ENCODE peak calls at places on chromosome 16, in four cellular contexts. One of them, this sample, is unnamed.

GRCh38 chr16:70664325-70665112 is 18.2 kb downstream of the IL34 start:
- DNase-seq in kidney epithelial cell: no peak
- DNase-seq in neural progenitor cell: no peak
- DNase-seq in upper lobe of right lung: peak; percentile 58
- DNase-seq in this sample: no peak

GRCh38 chr16:9139965-9140364 is 48.5 kb downstream of the HAPSTR1 start:
- DNase-seq in kidney epithelial cell: no peak
- DNase-seq in neural progenitor cell: peak; percentile 39
- DNase-seq in upper lobe of right lung: peak; percentile 13
- DNase-seq in this sample: no peak

GRCh38 chr16:11278681-11279628 is 2.2 kb downstream of the PRM1 start:
- DNase-seq in upper lobe of right lung: no peak
- DNase-seq in neural progenitor cell: no peak
- DNase-seq in kidney epithelial cell: no peak
- DNase-seq in this sample: no peak

GRCh38 chr16:68564367-68564985 is 25.4 kb downstream of the ZFP90 start:
- DNase-seq in upper lobe of right lung: no peak
- DNase-seq in kidney epithelial cell: no peak
- DNase-seq in neural progenitor cell: peak; percentile 5
- DNase-seq in this sample: no peak

GRCh38 chr16:30122621-30123160 is 329 bp downstream of the MAPK3 start:
- DNase-seq in neural progenitor cell: peak; percentile 77
- DNase-seq in upper lobe of right lung: no peak
- DNase-seq in kidney epithelial cell: no peak
- DNase-seq in this sample: no peak

GRCh38 chr16:4535627-4536108 is 2.9 kb downstream of the CDIP1 start:
- DNase-seq in kidney epithelial cell: no peak
- DNase-seq in upper lobe of right lung: peak; percentile 52
- DNase-seq in neural progenitor cell: no peak
- DNase-seq in this sample: no peak

GRCh38 chr16:79542196-79542859 is 58.2 kb downstream of the MAF start:
- DNase-seq in upper lobe of right lung: no peak
- DNase-seq in kidney epithelial cell: no peak
- DNase-seq in neural progenitor cell: no peak
- DNase-seq in this sample: no peak

GRCh38 chr16:69448470-69449193 is 24.2 kb downstream of the CYB5B start:
- DNase-seq in upper lobe of right lung: no peak
- DNase-seq in neural progenitor cell: no peak
- DNase-seq in kidney epithelial cell: no peak
- DNase-seq in this sample: peak; percentile 56

GRCh38 chr16:57500578-57501111 is 14.4 kb upstream of the DOK4 start:
- DNase-seq in kidney epithelial cell: no peak
- DNase-seq in upper lobe of right lung: no peak
- DNase-seq in neural progenitor cell: no peak
- DNase-seq in this sample: no peak

GRCh38 chr16:70453891-70454220 is 539 bp upstream of the FCSK start:
- DNase-seq in neural progenitor cell: peak; percentile 66
- DNase-seq in upper lobe of right lung: no peak
- DNase-seq in kidney epithelial cell: no peak
- DNase-seq in this sample: no peak

GRCh38 chr16:27550582-27550920 is 607 bp downstream of the KATNIP start:
- DNase-seq in neural progenitor cell: no peak
- DNase-seq in upper lobe of right lung: no peak
- DNase-seq in kidney epithelial cell: no peak
- DNase-seq in this sample: no peak

GRCh38 chr16:57530531-57531252 is 5.7 kb downstream of the CCDC102A start:
- DNase-seq in neural progenitor cell: no peak
- DNase-seq in kidney epithelial cell: no peak
- DNase-seq in upper lobe of right lung: peak; percentile 57
- DNase-seq in this sample: no peak

GRCh38 chr16:69195371-69196029 is 8.5 kb downstream of the SNTB2 start:
- DNase-seq in neural progenitor cell: no peak
- DNase-seq in upper lobe of right lung: no peak
- DNase-seq in kidney epithelial cell: no peak
- DNase-seq in this sample: no peak

GRCh38 chr16:86516618-86517003 is 6.3 kb downstream of the FOXF1 start:
- DNase-seq in kidney epithelial cell: no peak
- DNase-seq in neural progenitor cell: peak; percentile 50
- DNase-seq in upper lobe of right lung: no peak
- DNase-seq in this sample: no peak

GRCh38 chr16:87264634-87265033 is 52.6 kb downstream of the C16orf95 start:
- DNase-seq in neural progenitor cell: no peak
- DNase-seq in kidney epithelial cell: no peak
- DNase-seq in upper lobe of right lung: no peak
- DNase-seq in this sample: no peak

GRCh38 chr16:49631521-49632041 is 224.3 kb downstream of the ZNF423 start:
- DNase-seq in upper lobe of right lung: no peak
- DNase-seq in kidney epithelial cell: no peak
- DNase-seq in neural progenitor cell: no peak
- DNase-seq in this sample: peak; percentile 46

DNA sequence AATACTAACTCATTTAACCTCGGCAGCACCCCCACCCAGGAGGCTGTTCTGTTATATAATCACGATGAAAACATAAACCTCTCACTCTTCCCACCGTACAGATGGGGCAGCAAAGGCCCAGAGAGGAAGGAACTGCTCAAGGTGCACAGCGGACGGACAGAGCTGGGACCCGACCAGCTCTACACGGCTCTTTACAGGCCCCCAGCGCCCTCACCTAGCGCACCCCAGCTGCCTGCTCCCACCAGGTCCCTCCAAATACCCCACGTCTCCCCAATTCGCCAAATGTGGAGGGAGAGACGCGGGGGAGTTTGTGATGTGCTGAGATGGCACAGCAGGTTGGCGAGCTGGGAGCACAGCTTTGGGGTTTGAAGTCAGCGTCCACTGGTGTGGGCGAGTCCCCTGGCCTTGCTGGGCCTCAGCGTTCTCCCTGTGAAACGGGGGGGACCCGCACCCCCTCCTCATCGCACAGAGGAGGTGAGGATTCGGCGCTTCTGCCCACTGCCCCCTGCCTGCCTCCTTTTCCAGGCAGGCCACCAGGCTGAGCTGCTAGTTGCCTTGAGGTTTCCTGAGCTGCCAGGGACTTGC is 54.1 kb downstream of the CBFA2T3 start:
- DNase-seq in upper lobe of right lung: no peak
- DNase-seq in neural progenitor cell: no peak
- DNase-seq in kidney epithelial cell: no peak
- DNase-seq in this sample: no peak
- H3K4me3 ChIP-seq in upper lobe of right lung: no peak overlapping the region
- H3K4me3 ChIP-seq in neural progenitor cell: no peak overlapping the region
- H3K4me3 ChIP-seq in kidney epithelial cell: no peak overlapping the region
- H3K4me3 ChIP-seq in this sample: no peak overlapping the region

GRCh38 chr16:1311738-1312458 is 2.5 kb downstream of the UBE2I start:
- DNase-seq in upper lobe of right lung: no peak
- DNase-seq in kidney epithelial cell: no peak
- DNase-seq in neural progenitor cell: no peak
- DNase-seq in this sample: no peak
- H3K4me3 ChIP-seq in upper lobe of right lung: peak overlapping the region; percentile 72
- H3K4me3 ChIP-seq in kidney epithelial cell: peak overlapping the region; percentile 87
- H3K4me3 ChIP-seq in neural progenitor cell: peak overlapping the region; percentile 100
- H3K4me3 ChIP-seq in this sample: peak overlapping the region; percentile 76

DNA sequence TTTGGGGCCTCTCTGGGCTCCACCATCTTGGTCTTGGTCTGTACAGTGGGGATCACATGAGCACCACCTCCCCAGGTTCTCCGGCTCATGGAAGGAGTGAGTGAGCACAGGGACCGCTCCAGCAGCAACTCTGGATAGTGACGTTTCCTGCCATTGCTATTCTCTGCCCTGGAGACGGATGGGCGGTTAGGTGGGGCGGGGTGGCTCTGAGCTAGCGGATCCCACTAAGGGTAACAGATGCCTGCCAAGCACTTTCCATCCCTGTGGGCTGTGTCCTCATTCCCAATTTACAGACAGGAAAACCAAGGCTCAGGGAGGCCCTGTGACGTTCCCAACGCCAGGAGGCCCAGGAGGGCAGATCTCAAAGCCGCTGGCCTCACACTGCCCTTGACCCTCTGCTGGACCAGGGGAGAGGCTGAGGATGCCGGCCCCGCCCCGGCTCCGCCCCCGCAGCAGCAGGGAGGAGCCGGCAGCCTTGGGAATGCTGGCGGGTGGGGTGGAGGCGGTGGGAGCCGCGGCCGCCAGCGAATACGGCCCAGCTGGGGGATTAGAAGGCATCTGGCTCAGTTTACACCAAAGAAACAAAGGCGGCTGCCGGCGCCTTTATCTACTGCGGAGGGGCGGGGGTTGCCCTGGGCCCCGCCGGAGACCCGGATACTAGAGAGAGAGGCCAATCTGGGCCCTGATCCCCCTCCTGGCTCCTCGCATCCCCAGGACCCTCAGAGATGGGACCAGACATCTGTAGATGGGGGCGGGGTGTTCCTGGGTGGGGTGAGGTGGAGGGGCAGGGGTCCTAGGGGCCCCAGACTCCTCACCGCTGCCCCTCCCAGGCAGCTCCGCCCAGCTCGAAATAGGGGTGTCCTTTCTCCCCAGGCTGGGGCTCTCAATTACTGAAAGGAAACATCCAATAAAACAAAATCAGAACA is 122.3 kb upstream of the CIBAR2 start:
- DNase-seq in upper lobe of right lung: peak; percentile 76
- DNase-seq in kidney epithelial cell: no peak
- DNase-seq in neural progenitor cell: peak; percentile 98
- DNase-seq in this sample: no peak
- H3K4me3 ChIP-seq in upper lobe of right lung: peak overlapping the region; percentile 32
- H3K4me3 ChIP-seq in kidney epithelial cell: no peak overlapping the region
- H3K4me3 ChIP-seq in neural progenitor cell: peak overlapping the region; percentile 61
- H3K4me3 ChIP-seq in this sample: peak overlapping the region; percentile 46

DNA sequence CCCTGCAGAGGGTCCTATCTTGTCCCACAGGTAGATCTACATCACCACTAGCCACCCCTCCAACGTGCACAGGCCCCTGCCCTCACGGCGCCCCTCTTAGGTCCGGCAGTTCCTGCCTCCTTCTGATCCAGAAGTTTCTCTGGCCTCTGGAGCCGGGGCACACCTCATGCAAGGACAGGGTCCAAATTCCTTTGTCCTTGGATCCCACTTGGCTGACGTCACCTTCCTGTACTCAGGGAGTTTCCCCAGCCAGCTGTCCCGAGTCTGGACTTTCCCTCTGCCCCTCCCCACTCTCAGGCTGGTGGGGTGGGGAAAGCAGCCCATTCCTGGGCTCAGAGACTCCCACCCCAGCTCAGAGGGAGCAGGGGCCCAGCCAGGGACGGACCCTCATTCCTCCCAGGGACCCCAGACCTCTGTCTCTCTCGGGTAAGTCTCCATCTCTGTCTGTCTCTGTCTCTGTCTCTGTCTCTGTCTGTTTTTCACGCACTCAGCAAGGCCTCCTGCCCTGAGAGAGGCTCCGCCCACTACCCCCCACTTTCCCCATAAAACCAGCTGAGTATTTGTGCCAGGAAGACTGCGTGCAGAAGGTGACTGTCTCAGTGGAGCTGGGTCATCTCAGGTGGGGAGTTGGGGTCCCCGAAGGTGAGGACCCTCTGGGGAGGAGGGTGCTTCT is at the start of gene IL32:
- DNase-seq in upper lobe of right lung: no peak
- DNase-seq in neural progenitor cell: no peak
- DNase-seq in kidney epithelial cell: peak; percentile 57
- DNase-seq in this sample: peak; percentile 36
- H3K4me3 ChIP-seq in upper lobe of right lung: peak within 1 kb of the TSS; percentile 52
- H3K4me3 ChIP-seq in neural progenitor cell: no peak within 1 kb of the TSS
- H3K4me3 ChIP-seq in kidney epithelial cell: peak within 1 kb of the TSS; percentile 9
- H3K4me3 ChIP-seq in this sample: peak within 1 kb of the TSS; percentile 25

DNA sequence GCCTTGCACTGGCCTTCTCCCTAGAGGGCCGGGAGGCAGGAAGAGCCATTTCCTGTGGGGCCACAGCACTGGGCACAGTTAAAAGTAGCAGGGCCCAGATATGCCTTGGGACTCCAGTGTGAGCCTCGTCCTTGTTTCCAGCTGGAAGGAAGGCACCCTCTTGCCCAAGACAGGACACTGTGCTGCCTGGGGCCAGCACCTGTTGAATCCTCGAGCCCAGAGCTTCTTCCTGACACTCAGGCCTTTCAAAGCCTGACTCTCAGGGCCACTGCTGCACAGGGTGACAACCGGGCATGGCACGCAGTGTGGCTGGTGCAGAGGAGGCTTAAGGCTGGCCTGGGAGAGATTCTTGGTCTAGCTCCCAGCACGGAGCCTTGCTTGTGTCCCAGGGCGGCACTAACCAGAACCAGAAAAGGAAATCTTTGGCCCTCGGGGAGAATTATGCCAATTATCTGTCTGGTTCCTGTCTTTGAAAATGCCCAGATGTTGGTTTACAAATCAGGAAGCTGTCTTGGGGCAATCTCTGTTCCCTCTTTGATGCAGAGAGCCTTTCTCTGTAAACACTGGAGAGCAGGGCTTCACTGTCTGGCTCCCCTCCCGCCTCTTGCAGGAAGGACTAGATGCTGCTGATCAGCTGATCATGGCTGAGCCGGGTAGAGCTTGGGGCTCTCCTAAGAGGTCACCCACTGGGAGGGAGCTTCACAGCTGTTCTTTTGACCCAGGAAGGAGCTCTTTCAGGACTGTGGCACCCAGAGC is 11.1 kb downstream of the LDHD start:
- DNase-seq in upper lobe of right lung: peak; percentile 69
- DNase-seq in kidney epithelial cell: no peak
- DNase-seq in neural progenitor cell: no peak
- DNase-seq in this sample: no peak
- H3K4me3 ChIP-seq in upper lobe of right lung: no peak overlapping the region
- H3K4me3 ChIP-seq in kidney epithelial cell: no peak overlapping the region
- H3K4me3 ChIP-seq in neural progenitor cell: no peak overlapping the region
- H3K4me3 ChIP-seq in this sample: no peak overlapping the region